ENCODE peak calls at places on chromosomes 11 and 22, in four cellular contexts. E is A549, C is WTC11, Q is K562. W is an unnamed sample.

GRCh38 chr11:134665571-134666268 is 253.7 kb upstream of the B3GAT1 start:
- DNase-seq in E (no peak), C (no peak), Q (no peak), W (no peak)

GRCh38 chr11:42234381-42235035 is 775.1 kb upstream of the LRRC4C start:
- DNase-seq in E (no peak), C (no peak), Q (no peak), W (no peak)

GRCh38 chr11:43130616-43131015 is 181.2 kb upstream of the API5 start:
- DNase-seq in E (no peak), C (peak; percentile 36), Q (no peak), W (no peak)

GRCh38 chr11:578276-579035 is 2.2 kb downstream of the PHRF1 start:
- DNase-seq in E (no peak), C (no peak), Q (no peak), W (no peak)

GRCh38 chr11:72812968-72813739 is 1.1 kb upstream of the ATG16L2 start:
- DNase-seq in E (peak; percentile 91), C (peak; percentile 72), Q (peak; percentile 71), W (peak; percentile 70)

GRCh38 chr11:35794850-35795249 is 132.3 kb downstream of the TRIM44 start:
- DNase-seq in E (no peak), C (no peak), Q (no peak), W (no peak)

GRCh38 chr11:102530558-102530957 is at the start of gene MMP7:
- DNase-seq in E (peak; percentile 46), C (no peak), Q (no peak), W (peak; percentile 89)

GRCh38 chr11:98260983-98261382 is 759.8 kb upstream of the CNTN5 start:
- DNase-seq in E (no peak), C (no peak), Q (no peak), W (no peak)

GRCh38 chr11:76797341-76798201 is 14.4 kb downstream of the TSKU start:
- DNase-seq in E (no peak), C (no peak), Q (no peak), W (no peak)

GRCh38 chr11:8810331-8811301 is 100.4 kb upstream of the AKIP1 start:
- DNase-seq in E (no peak), C (peak; percentile 80), Q (peak; percentile 57), W (peak; percentile 38)

GRCh38 chr11:132050577-132051180 is 680.3 kb downstream of the NTM start:
- DNase-seq in E (no peak), C (no peak), Q (no peak), W (no peak)

GRCh38 chr11:118436639-118437045 is 350 bp downstream of the KMT2A start:
- DNase-seq in E (no peak), C (peak; percentile 23), Q (no peak), W (no peak)

GRCh38 chr11:121249039-121249663 is 43.4 kb upstream of the SC5D start:
- DNase-seq in E (peak; percentile 31), C (no peak), Q (peak; percentile 28), W (peak; percentile 54)

GRCh38 chr11:58006940-58007339 is 16.7 kb upstream of the OR9Q1 start:
- DNase-seq in E (no peak), C (no peak), Q (no peak), W (peak; percentile 76)

GRCh38 chr11:61082161-61082870 is 20.0 kb upstream of the CD5 start:
- DNase-seq in E (no peak), C (no peak), Q (no peak), W (no peak)

GRCh38 chr11:112085822-112086421 is 634 bp downstream of the TIMM8B start:
- DNase-seq in E (peak; percentile 28), C (no peak), Q (peak; percentile 33), W (no peak)

GRCh38 chr11:88544656-88545280 is 207.2 kb upstream of the CTSC start:
- DNase-seq in E (no peak), C (no peak), Q (no peak), W (no peak)

GRCh38 chr22:44870021-44870420 is 117.6 kb downstream of the ARHGAP8 start:
- DNase-seq in E (peak; percentile 27), C (no peak), Q (peak; percentile 43), W (no peak)

GRCh38 chr11:66886671-66887221 is 29.9 kb downstream of the LRFN4 start:
- DNase-seq in E (peak; percentile 95), C (no peak), Q (no peak), W (no peak)

GRCh38 chr11:12278766-12279671 is 98.4 kb upstream of the PARVA start:
- DNase-seq in E (no peak), C (no peak), Q (no peak), W (no peak)

GRCh38 chr11:128579790-128580504 is 7.4 kb downstream of the ETS1 start:
- DNase-seq in E (no peak), C (no peak), Q (no peak), W (no peak)

GRCh38 chr11:102268083-102268984 is 49.0 kb upstream of the BIRC3 start:
- DNase-seq in E (peak; percentile 92), C (peak; percentile 92), Q (peak; percentile 98), W (peak; percentile 51)

GRCh38 chr11:10778217-10778970 is 27.3 kb downstream of the CTR9 start:
- DNase-seq in E (no peak), C (no peak), Q (no peak), W (no peak)

GRCh38 chr11:831132-831864 is 1.5 kb upstream of the CD151 start:
- DNase-seq in E (no peak), C (no peak), Q (no peak), W (peak; percentile 39)

GRCh38 chr22:32318361-32318760 is 39.3 kb upstream of the RFPL3 start:
- DNase-seq in E (no peak), C (no peak), Q (no peak), W (no peak)

GRCh38 chr22:44358723-44359440 is 46.1 kb upstream of the SHISAL1 start:
- DNase-seq in E (no peak), C (peak; percentile 7), Q (no peak), W (no peak)

GRCh38 chr22:26718905-26719304 is 61.5 kb downstream of the MIAT start:
- DNase-seq in E (peak; percentile 30), C (no peak), Q (no peak), W (peak; percentile 42)

GRCh38 chr22:45891996-45892621 is 84.9 kb downstream of the WNT7B start:
- DNase-seq in E (no peak), C (no peak), Q (no peak), W (no peak)

GRCh38 chr22:45890351-45890635 is 86.7 kb downstream of the WNT7B start:
- DNase-seq in E (no peak), C (no peak), Q (no peak), W (no peak)

GRCh38 chr22:45892681-45893461 is 84.1 kb downstream of the WNT7B start:
- DNase-seq in E (no peak), C (no peak), Q (no peak), W (no peak)

GRCh38 chr22:45891021-45891421 is 85.9 kb downstream of the WNT7B start:
- DNase-seq in E (no peak), C (peak; percentile 38), Q (no peak), W (no peak)

DNA sequence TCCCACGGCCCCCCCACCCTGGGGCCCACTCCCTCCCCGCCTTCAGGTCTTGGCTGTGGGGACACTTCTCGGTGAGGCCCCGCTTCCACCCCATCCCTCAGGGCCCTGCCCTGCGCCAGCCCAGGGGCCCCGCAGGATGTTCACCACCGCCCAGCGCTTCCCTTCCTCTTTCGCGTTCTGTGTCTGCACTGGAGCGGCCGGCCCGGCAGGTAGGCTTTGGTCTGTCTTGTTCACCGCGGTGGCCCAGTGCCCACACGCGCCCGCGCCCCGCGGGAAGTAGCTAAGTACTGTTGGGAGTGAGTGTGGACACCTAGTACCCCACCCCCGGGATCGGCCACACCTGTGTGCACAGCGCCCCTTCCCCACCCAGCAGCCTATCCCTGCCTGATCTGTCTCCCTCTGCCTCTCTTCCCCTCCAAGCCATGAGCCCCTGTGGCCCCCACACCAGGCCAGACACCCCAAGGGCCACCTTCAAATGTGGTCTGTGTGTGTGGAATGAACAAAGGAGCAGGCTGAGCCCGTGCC is 85.4 kb downstream of the WNT7B start:
- DNase-seq in E (no peak), C (no peak), Q (no peak), W (no peak)
- TF ChIP-seq JUN in E (no peak), C (no peak), Q (no peak), W (no peak)

DNA sequence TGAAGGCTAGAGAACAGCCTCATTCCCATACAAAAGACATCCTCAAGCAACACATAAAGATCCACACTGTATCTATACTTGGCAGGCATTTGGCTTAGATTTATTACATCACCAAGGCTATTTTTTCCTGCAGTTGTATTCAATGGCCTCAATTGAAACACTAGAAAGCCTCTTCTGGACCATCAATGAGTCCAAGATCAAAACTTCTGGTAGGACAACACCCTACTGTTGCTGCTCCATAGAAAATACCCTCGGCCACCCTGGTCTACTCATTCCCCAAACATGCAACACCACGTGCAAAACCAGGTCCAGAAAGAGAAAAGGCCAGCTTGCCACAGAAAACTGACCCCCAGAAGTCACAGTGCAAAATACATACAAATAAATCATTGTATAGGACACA is 56.9 kb upstream of the CADM1 start:
- DNase-seq in E (no peak), C (no peak), Q (no peak), W (no peak)
- TF ChIP-seq JUN in E (no peak), C (no peak), Q (no peak), W (no peak)

GRCh38 chr22:37141971-37142647 is 7.6 kb downstream of the IL2RB start:
- DNase-seq in E (no peak), C (no peak), Q (peak; percentile 67), W (no peak)
- TF ChIP-seq JUN in E (no peak), C (no peak), Q (no peak), W (no peak)

GRCh38 chr11:37710031-37710430 is 1112.0 kb upstream of the RAG2 start:
- DNase-seq in E (no peak), C (no peak), Q (no peak), W (no peak)

GRCh38 chr11:37712246-37712645 is 1114.2 kb upstream of the RAG2 start:
- DNase-seq in E (no peak), C (no peak), Q (no peak), W (no peak)
- TF ChIP-seq JUN in E (no peak), C (no peak), Q (no peak), W (no peak)

GRCh38 chr22:17214416-17215043 is 4.7 kb downstream of the ADA2 start:
- DNase-seq in E (no peak), C (no peak), Q (no peak), W (no peak)
- TF ChIP-seq JUN in E (no peak), C (no peak), Q (no peak), W (no peak)